ENCODE peak calls at places on chromosome 13, in five cellular contexts. One of them, this sample, is unnamed.

GRCh38 chr13:43269037-43269476 is 245.7 kb downstream of the DNAJC15 start:
- DNase-seq in stimulated activated CD4-positive, alpha-beta T cell treated with anti-CD3 and anti-CD28 coated beads, Interleukin-1b, Interleukin-23, amount 100 ng/mL, for 1 hour: no peak
- DNase-seq in activated effector memory CD4-positive, alpha-beta T cell treated with Interleukin-2 at 50 U/mL for 16 hours: no peak
- DNase-seq in epithelial cell of prostate: peak; percentile 78
- DNase-seq in AG10803: peak; percentile 99
- DNase-seq in this sample: peak; percentile 95

GRCh38 chr13:47232516-47232915 is 335.7 kb upstream of the HTR2A start:
- DNase-seq in stimulated activated CD4-positive, alpha-beta T cell treated with anti-CD3 and anti-CD28 coated beads, Interleukin-1b, Interleukin-23, amount 100 ng/mL, for 1 hour: no peak
- DNase-seq in epithelial cell of prostate: no peak
- DNase-seq in AG10803: no peak
- DNase-seq in activated effector memory CD4-positive, alpha-beta T cell treated with Interleukin-2 at 50 U/mL for 16 hours: no peak
- DNase-seq in this sample: no peak

GRCh38 chr13:49206641-49207040 is 13.5 kb upstream of the MLNR start:
- DNase-seq in epithelial cell of prostate: no peak
- DNase-seq in AG10803: no peak
- DNase-seq in stimulated activated CD4-positive, alpha-beta T cell treated with anti-CD3 and anti-CD28 coated beads, Interleukin-1b, Interleukin-23, amount 100 ng/mL, for 1 hour: no peak
- DNase-seq in activated effector memory CD4-positive, alpha-beta T cell treated with Interleukin-2 at 50 U/mL for 16 hours: no peak
- DNase-seq in this sample: no peak

GRCh38 chr13:79937311-79938243 is 403.3 kb downstream of the SPRY2 start:
- DNase-seq in epithelial cell of prostate: no peak
- DNase-seq in stimulated activated CD4-positive, alpha-beta T cell treated with anti-CD3 and anti-CD28 coated beads, Interleukin-1b, Interleukin-23, amount 100 ng/mL, for 1 hour: no peak
- DNase-seq in AG10803: no peak
- DNase-seq in activated effector memory CD4-positive, alpha-beta T cell treated with Interleukin-2 at 50 U/mL for 16 hours: no peak
- DNase-seq in this sample: no peak

GRCh38 chr13:98436379-98436909 is 140.5 kb downstream of the STK24 start:
- DNase-seq in AG10803: no peak
- DNase-seq in stimulated activated CD4-positive, alpha-beta T cell treated with anti-CD3 and anti-CD28 coated beads, Interleukin-1b, Interleukin-23, amount 100 ng/mL, for 1 hour: no peak
- DNase-seq in epithelial cell of prostate: no peak
- DNase-seq in activated effector memory CD4-positive, alpha-beta T cell treated with Interleukin-2 at 50 U/mL for 16 hours: no peak
- DNase-seq in this sample: no peak

GRCh38 chr13:35826626-35827254 is 304.4 kb downstream of the DCLK1 start:
- DNase-seq in epithelial cell of prostate: no peak
- DNase-seq in activated effector memory CD4-positive, alpha-beta T cell treated with Interleukin-2 at 50 U/mL for 16 hours: no peak
- DNase-seq in AG10803: no peak
- DNase-seq in stimulated activated CD4-positive, alpha-beta T cell treated with anti-CD3 and anti-CD28 coated beads, Interleukin-1b, Interleukin-23, amount 100 ng/mL, for 1 hour: no peak
- DNase-seq in this sample: no peak

GRCh38 chr13:37510441-37510840 is 88.1 kb downstream of the POSTN start:
- DNase-seq in AG10803: no peak
- DNase-seq in epithelial cell of prostate: no peak
- DNase-seq in activated effector memory CD4-positive, alpha-beta T cell treated with Interleukin-2 at 50 U/mL for 16 hours: no peak
- DNase-seq in stimulated activated CD4-positive, alpha-beta T cell treated with anti-CD3 and anti-CD28 coated beads, Interleukin-1b, Interleukin-23, amount 100 ng/mL, for 1 hour: no peak
- DNase-seq in this sample: no peak

GRCh38 chr13:49657241-49657641 is 28.9 kb downstream of the ARL11 start:
- DNase-seq in stimulated activated CD4-positive, alpha-beta T cell treated with anti-CD3 and anti-CD28 coated beads, Interleukin-1b, Interleukin-23, amount 100 ng/mL, for 1 hour: no peak
- DNase-seq in epithelial cell of prostate: no peak
- DNase-seq in AG10803: no peak
- DNase-seq in activated effector memory CD4-positive, alpha-beta T cell treated with Interleukin-2 at 50 U/mL for 16 hours: no peak
- DNase-seq in this sample: no peak

GRCh38 chr13:22569830-22570229 is 610.9 kb upstream of the SGCG start:
- DNase-seq in stimulated activated CD4-positive, alpha-beta T cell treated with anti-CD3 and anti-CD28 coated beads, Interleukin-1b, Interleukin-23, amount 100 ng/mL, for 1 hour: no peak
- DNase-seq in AG10803: no peak
- DNase-seq in epithelial cell of prostate: no peak
- DNase-seq in activated effector memory CD4-positive, alpha-beta T cell treated with Interleukin-2 at 50 U/mL for 16 hours: no peak
- DNase-seq in this sample: no peak

GRCh38 chr13:24267283-24267682 is 42.1 kb upstream of the C1QTNF9 start:
- DNase-seq in epithelial cell of prostate: no peak
- DNase-seq in stimulated activated CD4-positive, alpha-beta T cell treated with anti-CD3 and anti-CD28 coated beads, Interleukin-1b, Interleukin-23, amount 100 ng/mL, for 1 hour: no peak
- DNase-seq in AG10803: peak; percentile 52
- DNase-seq in activated effector memory CD4-positive, alpha-beta T cell treated with Interleukin-2 at 50 U/mL for 16 hours: no peak
- DNase-seq in this sample: no peak

GRCh38 chr13:94825507-94825906 is 113.2 kb upstream of the SOX21 start:
- DNase-seq in AG10803: peak; percentile 11
- DNase-seq in epithelial cell of prostate: no peak
- DNase-seq in activated effector memory CD4-positive, alpha-beta T cell treated with Interleukin-2 at 50 U/mL for 16 hours: no peak
- DNase-seq in stimulated activated CD4-positive, alpha-beta T cell treated with anti-CD3 and anti-CD28 coated beads, Interleukin-1b, Interleukin-23, amount 100 ng/mL, for 1 hour: no peak
- DNase-seq in this sample: no peak

GRCh38 chr13:48950507-48950886 is 25.2 kb upstream of the FNDC3A start:
- DNase-seq in epithelial cell of prostate: no peak
- DNase-seq in activated effector memory CD4-positive, alpha-beta T cell treated with Interleukin-2 at 50 U/mL for 16 hours: no peak
- DNase-seq in stimulated activated CD4-positive, alpha-beta T cell treated with anti-CD3 and anti-CD28 coated beads, Interleukin-1b, Interleukin-23, amount 100 ng/mL, for 1 hour: no peak
- DNase-seq in AG10803: peak; percentile 53
- DNase-seq in this sample: peak; percentile 37

GRCh38 chr13:109611912-109612691 is 174.3 kb downstream of the IRS2 start:
- DNase-seq in AG10803: no peak
- DNase-seq in epithelial cell of prostate: peak; percentile 24
- DNase-seq in activated effector memory CD4-positive, alpha-beta T cell treated with Interleukin-2 at 50 U/mL for 16 hours: no peak
- DNase-seq in stimulated activated CD4-positive, alpha-beta T cell treated with anti-CD3 and anti-CD28 coated beads, Interleukin-1b, Interleukin-23, amount 100 ng/mL, for 1 hour: no peak
- DNase-seq in this sample: peak; percentile 54

GRCh38 chr13:29935309-29935981 is 85.0 kb upstream of the UBL3 start:
- DNase-seq in stimulated activated CD4-positive, alpha-beta T cell treated with anti-CD3 and anti-CD28 coated beads, Interleukin-1b, Interleukin-23, amount 100 ng/mL, for 1 hour: peak; percentile 27
- DNase-seq in activated effector memory CD4-positive, alpha-beta T cell treated with Interleukin-2 at 50 U/mL for 16 hours: peak; percentile 76
- DNase-seq in epithelial cell of prostate: no peak
- DNase-seq in AG10803: no peak
- DNase-seq in this sample: no peak

GRCh38 chr13:102128216-102128800 is 273.5 kb downstream of the FGF14 start:
- DNase-seq in activated effector memory CD4-positive, alpha-beta T cell treated with Interleukin-2 at 50 U/mL for 16 hours: no peak
- DNase-seq in AG10803: peak; percentile 37
- DNase-seq in epithelial cell of prostate: peak; percentile 93
- DNase-seq in stimulated activated CD4-positive, alpha-beta T cell treated with anti-CD3 and anti-CD28 coated beads, Interleukin-1b, Interleukin-23, amount 100 ng/mL, for 1 hour: no peak
- DNase-seq in this sample: peak; percentile 98

GRCh38 chr13:101655435-101655834 is 203.0 kb downstream of the ITGBL1 start:
- DNase-seq in AG10803: no peak
- DNase-seq in epithelial cell of prostate: no peak
- DNase-seq in stimulated activated CD4-positive, alpha-beta T cell treated with anti-CD3 and anti-CD28 coated beads, Interleukin-1b, Interleukin-23, amount 100 ng/mL, for 1 hour: no peak
- DNase-seq in activated effector memory CD4-positive, alpha-beta T cell treated with Interleukin-2 at 50 U/mL for 16 hours: no peak
- DNase-seq in this sample: no peak

GRCh38 chr13:111429064-111429558 is 108.7 kb downstream of the TEX29 start:
- DNase-seq in stimulated activated CD4-positive, alpha-beta T cell treated with anti-CD3 and anti-CD28 coated beads, Interleukin-1b, Interleukin-23, amount 100 ng/mL, for 1 hour: peak; percentile 5
- DNase-seq in activated effector memory CD4-positive, alpha-beta T cell treated with Interleukin-2 at 50 U/mL for 16 hours: no peak
- DNase-seq in epithelial cell of prostate: no peak
- DNase-seq in AG10803: peak; percentile 31
- DNase-seq in this sample: no peak

GRCh38 chr13:44474122-44474910 is 100.7 kb downstream of the SERP2 start:
- DNase-seq in activated effector memory CD4-positive, alpha-beta T cell treated with Interleukin-2 at 50 U/mL for 16 hours: no peak
- DNase-seq in AG10803: peak; percentile 13
- DNase-seq in epithelial cell of prostate: no peak
- DNase-seq in stimulated activated CD4-positive, alpha-beta T cell treated with anti-CD3 and anti-CD28 coated beads, Interleukin-1b, Interleukin-23, amount 100 ng/mL, for 1 hour: no peak
- DNase-seq in this sample: no peak

GRCh38 chr13:34300559-34300958 is 482.6 kb downstream of the RFC3 start:
- DNase-seq in AG10803: no peak
- DNase-seq in activated effector memory CD4-positive, alpha-beta T cell treated with Interleukin-2 at 50 U/mL for 16 hours: no peak
- DNase-seq in epithelial cell of prostate: no peak
- DNase-seq in stimulated activated CD4-positive, alpha-beta T cell treated with anti-CD3 and anti-CD28 coated beads, Interleukin-1b, Interleukin-23, amount 100 ng/mL, for 1 hour: no peak
- DNase-seq in this sample: no peak

GRCh38 chr13:61339054-61339621 is 76.5 kb downstream of the PCDH20 start:
- DNase-seq in AG10803: no peak
- DNase-seq in stimulated activated CD4-positive, alpha-beta T cell treated with anti-CD3 and anti-CD28 coated beads, Interleukin-1b, Interleukin-23, amount 100 ng/mL, for 1 hour: no peak
- DNase-seq in epithelial cell of prostate: no peak
- DNase-seq in activated effector memory CD4-positive, alpha-beta T cell treated with Interleukin-2 at 50 U/mL for 16 hours: no peak
- DNase-seq in this sample: no peak

GRCh38 chr13:56888455-56888854 is 252.3 kb upstream of the PRR20A start:
- DNase-seq in epithelial cell of prostate: no peak
- DNase-seq in activated effector memory CD4-positive, alpha-beta T cell treated with Interleukin-2 at 50 U/mL for 16 hours: no peak
- DNase-seq in AG10803: no peak
- DNase-seq in stimulated activated CD4-positive, alpha-beta T cell treated with anti-CD3 and anti-CD28 coated beads, Interleukin-1b, Interleukin-23, amount 100 ng/mL, for 1 hour: no peak
- DNase-seq in this sample: no peak

GRCh38 chr13:26656919-26657318 is 99.4 kb downstream of the WASF3 start:
- DNase-seq in epithelial cell of prostate: no peak
- DNase-seq in AG10803: peak; percentile 20
- DNase-seq in stimulated activated CD4-positive, alpha-beta T cell treated with anti-CD3 and anti-CD28 coated beads, Interleukin-1b, Interleukin-23, amount 100 ng/mL, for 1 hour: no peak
- DNase-seq in activated effector memory CD4-positive, alpha-beta T cell treated with Interleukin-2 at 50 U/mL for 16 hours: no peak
- DNase-seq in this sample: peak; percentile 48

GRCh38 chr13:24341439-24341838 is 32.1 kb downstream of the C1QTNF9 start:
- DNase-seq in stimulated activated CD4-positive, alpha-beta T cell treated with anti-CD3 and anti-CD28 coated beads, Interleukin-1b, Interleukin-23, amount 100 ng/mL, for 1 hour: no peak
- DNase-seq in epithelial cell of prostate: peak; percentile 8
- DNase-seq in activated effector memory CD4-positive, alpha-beta T cell treated with Interleukin-2 at 50 U/mL for 16 hours: no peak
- DNase-seq in AG10803: peak; percentile 34
- DNase-seq in this sample: no peak

GRCh38 chr13:110341445-110342247 is 34.6 kb downstream of the COL4A2 start:
- DNase-seq in epithelial cell of prostate: no peak
- DNase-seq in AG10803: no peak
- DNase-seq in stimulated activated CD4-positive, alpha-beta T cell treated with anti-CD3 and anti-CD28 coated beads, Interleukin-1b, Interleukin-23, amount 100 ng/mL, for 1 hour: no peak
- DNase-seq in activated effector memory CD4-positive, alpha-beta T cell treated with Interleukin-2 at 50 U/mL for 16 hours: no peak
- DNase-seq in this sample: no peak

This sample was measured in foreskin keratinocyte.